ENCODE peak calls at places on chromosomes 5 and 9, in seven cellular contexts. H, Y, V, U, X, M and E are unnamed samples.

GRCh38 chr5:15968994-15969393 is 210.6 kb downstream of the MARCHF11 start:
- DNase-seq in H (no peak), Y (no peak), V (no peak), U (no peak), X (no peak), M (no peak), E (no peak)

GRCh38 chr5:139137703-139138102 is 60.5 kb downstream of the SIL1 start:
- DNase-seq in H (peak), Y (peak), V (no peak), U (no peak), X (no peak), M (peak), E (peak)

GRCh38 chr5:172102913-172103629 is 85.0 kb downstream of the STK10 start:
- DNase-seq in H (no peak), Y (peak), V (no peak), U (no peak), X (no peak), M (peak), E (peak)

GRCh38 chr9:26945591-26945990 is 1.5 kb downstream of the PLAA start:
- DNase-seq in H (no peak), Y (no peak), V (no peak), U (no peak), X (no peak), M (no peak), E (peak)

GRCh38 chr5:157449011-157449723 is 10.8 kb upstream of the NIPAL4 start:
- DNase-seq in H (no peak), Y (no peak), V (no peak), U (no peak), X (no peak), M (no peak), E (no peak)

GRCh38 chr9:133125706-133126696 is 5.0 kb upstream of the RALGDS start:
- DNase-seq in H (no peak), Y (peak), V (peak), U (no peak), X (no peak), M (peak), E (peak)

GRCh38 chr9:69045821-69046220 is 10.3 kb downstream of the FXN start:
- DNase-seq in H (no peak), Y (no peak), V (no peak), U (no peak), X (no peak), M (no peak), E (no peak)

GRCh38 chr5:151870820-151871219 is 53.8 kb downstream of the GLRA1 start:
- DNase-seq in H (no peak), Y (peak), V (no peak), U (no peak), X (no peak), M (peak), E (peak)

GRCh38 chr5:57724836-57725235 is 242.2 kb upstream of the ACTBL2 start:
- DNase-seq in H (no peak), Y (peak), V (no peak), U (no peak), X (no peak), M (no peak), E (peak)

GRCh38 chr5:57494104-57495098 is 11.8 kb upstream of the ACTBL2 start:
- DNase-seq in H (no peak), Y (peak), V (no peak), U (peak), X (peak), M (peak), E (peak)

GRCh38 chr5:174411513-174411819 is 312.9 kb upstream of the MSX2 start:
- DNase-seq in H (no peak), Y (no peak), V (no peak), U (no peak), X (no peak), M (no peak), E (no peak)

GRCh38 chr5:15604986-15605385 is 105.0 kb downstream of the FBXL7 start:
- DNase-seq in H (no peak), Y (peak), V (no peak), U (no peak), X (no peak), M (peak), E (no peak)

GRCh38 chr9:16769291-16769690 is 101.2 kb downstream of the BNC2 start:
- DNase-seq in H (no peak), Y (no peak), V (no peak), U (no peak), X (no peak), M (no peak), E (no peak)